ENCODE peak calls at places on chromosomes 16 and 17, in five cellular contexts. F is stimulated activated CD8-positive, alpha-beta memory T cell treated with anti-CD3 and anti-CD28 coated beads, Interleukin-4, amount 100 ng/mL, for 1 hour; Q is NCI-H2081; R is cardiac fibroblast; O is AG08395. T is an unnamed sample.

GRCh38 chr17:75848523-75849303 is 4.5 kb upstream of the UNC13D start:
- DNase-seq in Q (peak; percentile 50), R (peak; percentile 85), F (peak; percentile 67), O (no peak), T (no peak)

GRCh38 chr16:66382966-66383299 is 16.4 kb downstream of the CDH5 start:
- DNase-seq in Q (no peak), O (peak; percentile 55), F (no peak), R (peak; percentile 82), T (peak; percentile 61)

GRCh38 chr17:1323336-1323735 is 43.9 kb downstream of the TRARG1 start:
- DNase-seq in O (no peak), R (no peak), F (no peak), Q (no peak), T (no peak)

GRCh38 chr17:32525116-32525515 is 38.3 kb downstream of the CDK5R1 start:
- DNase-seq in F (no peak), O (peak; percentile 81), Q (no peak), R (peak; percentile 33), T (peak; percentile 78)

GRCh38 chr16:85715169-85716015 is 26.6 kb upstream of the GINS2 start:
- DNase-seq in F (no peak), Q (peak; percentile 61), O (no peak), R (peak; percentile 70), T (no peak)

GRCh38 chr16:5982979-5983378 is 885.4 kb upstream of the EEF2KMT start:
- DNase-seq in Q (no peak), R (no peak), F (no peak), O (no peak), T (no peak)

GRCh38 chr17:30514895-30515596 is 37.8 kb downstream of the GOSR1 start:
- DNase-seq in O (no peak), F (no peak), R (no peak), Q (no peak), T (no peak)

GRCh38 chr16:85354623-85355514 is 242.6 kb upstream of the CIBAR2 start:
- DNase-seq in R (peak; percentile 36), O (peak; percentile 88), F (no peak), Q (no peak), T (peak; percentile 74)

GRCh38 chr16:56534847-56535383 is 15.1 kb upstream of the BBS2 start:
- DNase-seq in O (no peak), R (no peak), F (no peak), Q (no peak), T (no peak)

GRCh38 chr17:17605747-17606083 is 14.2 kb upstream of the PEMT start:
- DNase-seq in R (no peak), O (peak; percentile 76), Q (no peak), F (no peak), T (peak; percentile 55)

GRCh38 chr17:32876414-32877163 is at the start of gene MYO1D:
- DNase-seq in O (no peak), F (peak; percentile 27), R (no peak), Q (peak; percentile 14), T (no peak)

GRCh38 chr16:28984619-28985135 is at the start of gene LAT:
- DNase-seq in Q (no peak), R (no peak), O (no peak), F (peak; percentile 65), T (no peak)

GRCh38 chr17:66952031-66952524 is 12.4 kb upstream of the CACNG4 start:
- DNase-seq in R (peak; percentile 57), O (peak; percentile 88), Q (no peak), F (no peak), T (peak; percentile 78)

GRCh38 chr17:71482625-71483024 is 638.2 kb upstream of the SOX9 start:
- DNase-seq in O (no peak), F (no peak), R (no peak), Q (no peak), T (no peak)

GRCh38 chr16:19184823-19185509 is 16.9 kb downstream of the SYT17 start:
- DNase-seq in Q (no peak), O (no peak), R (peak; percentile 21), F (no peak), T (no peak)

GRCh38 chr16:72769876-72770275 is 278.1 kb downstream of the ZFHX3 start:
- DNase-seq in F (no peak), R (no peak), O (no peak), Q (no peak), T (peak; percentile 43)

GRCh38 chr16:11401161-11402050 is 56.1 kb downstream of the RMI2 start:
- DNase-seq in F (no peak), R (no peak), Q (no peak), O (no peak), T (no peak)

T was measured in HCEC 1CT.